ENCODE peak calls at places on chromosome 2, in nine cellular contexts. N is stimulated activated naive CD4-positive, alpha-beta T cell; M is NCI-H1105; W is GM23338; Q is astrocyte of the cerebellum; X is activated T-helper 1 cell treated with Interleukin-2 at 50 U/mL for 16 hours; A is activated naive CD4-positive, alpha-beta T cell treated with anti-CD3 and anti-CD28 coated beads, Interleukin-2, amount 50 U/mL, for 16 hours; D is fibroblast of mammary gland; J is ovary. H is an unnamed sample.

GRCh38 chr2:45892236-45892701 is 240.8 kb downstream of the PRKCE start:
- DNase-seq in Q (no peak), W (no peak), X (no peak), J (no peak), N (no peak), M (peak; percentile 76), A (no peak), D (no peak), H (no peak)

GRCh38 chr2:210461401-210461800 is 15.2 kb downstream of the LANCL1 start:
- DNase-seq in J (no peak), M (no peak), N (no peak), W (no peak), D (peak; percentile 7), X (no peak), A (no peak), Q (no peak), H (no peak)

GRCh38 chr2:133812826-133813617 is 244.8 kb upstream of the NCKAP5 start:
- DNase-seq in D (peak; percentile 49), X (no peak), J (no peak), N (no peak), Q (peak; percentile 38), A (no peak), W (no peak), M (no peak), H (no peak)

GRCh38 chr2:44753552-44754285 is 187.8 kb upstream of the SIX3 start:
- DNase-seq in W (no peak), M (no peak), A (no peak), X (no peak), N (no peak), D (peak; percentile 39), J (no peak), Q (peak; percentile 31), H (no peak)

GRCh38 chr2:133753665-133754064 is 185.4 kb upstream of the NCKAP5 start:
- DNase-seq in Q (no peak), M (no peak), X (no peak), A (no peak), N (no peak), W (no peak), D (no peak), J (no peak), H (peak; percentile 67)

GRCh38 chr2:60337142-60337497 is 216.3 kb downstream of the BCL11A start:
- DNase-seq in D (no peak), Q (no peak), N (no peak), X (no peak), J (no peak), A (no peak), M (no peak), W (peak; percentile 67), H (no peak)

GRCh38 chr2:230990899-230991150 is 5.1 kb upstream of the SPATA3 start:
- DNase-seq in M (no peak), A (no peak), X (no peak), J (no peak), W (no peak), D (no peak), Q (no peak), N (no peak), H (no peak)

GRCh38 chr2:73759287-73759764 is 20.6 kb downstream of the DUSP11 start:
- DNase-seq in W (no peak), N (no peak), J (peak; percentile 65), D (peak; percentile 50), X (no peak), A (no peak), M (no peak), Q (peak; percentile 24), H (no peak)